ENCODE peak calls at places on chromosomes 11 and 22, in nine cellular contexts. J is SK-N-SH, X is IMR-90, Z is Peyer's patch, G is heart right ventricle, N is PC-9, K is lung, T is testis, F is mucosa of descending colon. B is an unnamed sample.

GRCh38 chr11:91243065-91243464 is 981.6 kb upstream of the FAT3 start:
- DNase-seq in Z (no peak), N (no peak), G (no peak), F (no peak), K (no peak), T (no peak), J (no peak), X (peak; percentile 27), B (no peak)

GRCh38 chr11:30364139-30364875 is 41.4 kb downstream of the ARL14EP start:
- DNase-seq in G (no peak), Z (no peak), F (no peak), K (no peak), X (no peak), J (no peak), N (no peak), T (no peak), B (no peak)

GRCh38 chr11:111606986-111607385 is 4.7 kb downstream of the SIK2 start:
- DNase-seq in J (no peak), G (no peak), T (no peak), K (no peak), N (peak; percentile 40), F (no peak), Z (no peak), X (peak; percentile 37), B (no peak)

GRCh38 chr22:19121631-19122142 is 525 bp downstream of the DGCR2 start:
- DNase-seq in K (peak; percentile 69), G (peak; percentile 59), T (peak; percentile 64), J (peak; percentile 77), F (peak; percentile 77), N (no peak), Z (peak; percentile 67), X (peak; percentile 7), B (no peak)

GRCh38 chr11:64123102-64123434 is 42.8 kb downstream of the MACROD1 start:
- DNase-seq in G (peak; percentile 59), T (peak; percentile 61), J (peak; percentile 71), F (no peak), K (peak; percentile 78), Z (no peak), X (no peak), N (no peak), B (no peak)

GRCh38 chr11:6413791-6414231 is 5.1 kb downstream of the APBB1 start:
- DNase-seq in G (no peak), K (no peak), N (no peak), T (no peak), Z (no peak), J (no peak), F (no peak), X (no peak), B (peak; percentile 29)

GRCh38 chr22:22787805-22788459 is 99.7 kb upstream of the IGLL5 start:
- DNase-seq in J (peak; percentile 66), N (no peak), K (peak; percentile 48), G (no peak), F (peak; percentile 73), T (peak; percentile 77), X (peak; percentile 28), Z (peak; percentile 88), B (peak; percentile 63)

GRCh38 chr11:109695696-109696095 is 273.7 kb downstream of the C11orf87 start:
- DNase-seq in N (no peak), X (peak; percentile 10), T (no peak), F (no peak), G (no peak), Z (no peak), K (no peak), J (no peak), B (peak; percentile 38)

GRCh38 chr11:59614277-59615131 is 1.1 kb downstream of the OSBP start:
- DNase-seq in G (no peak), K (no peak), T (peak; percentile 19), J (no peak), F (no peak), N (no peak), X (no peak), Z (no peak), B (peak; percentile 17)

GRCh38 chr22:29799217-29799680 is 32.1 kb downstream of the UQCR10 start:
- DNase-seq in G (peak; percentile 90), X (peak; percentile 94), K (peak; percentile 95), T (peak; percentile 78), J (peak; percentile 71), Z (peak; percentile 82), N (peak; percentile 98), F (peak; percentile 86), B (peak; percentile 91)

GRCh38 chr22:18031670-18032454 is 7.5 kb upstream of the MICAL3 start:
- DNase-seq in F (no peak), Z (no peak), X (peak; percentile 97), J (no peak), T (no peak), G (no peak), N (peak; percentile 90), K (no peak), B (peak; percentile 91)

GRCh38 chr11:73392108-73393010 is 16.2 kb downstream of the RELT start:
- DNase-seq in Z (no peak), K (no peak), G (no peak), T (no peak), N (no peak), F (peak; percentile 28), J (no peak), X (no peak), B (no peak)

GRCh38 chr11:83195176-83195531 is 1.6 kb downstream of the ANKRD42 start:
- DNase-seq in K (no peak), J (peak; percentile 26), F (no peak), G (no peak), T (no peak), Z (no peak), X (peak; percentile 1), N (no peak), B (no peak)
- TF ChIP-seq CTCF in K (no peak), J (no peak), F (no peak), G (no peak), T (peak; percentile 12), Z (no peak), X (no peak), N (no peak), B (no peak)

GRCh38 chr11:118873804-118874203 is 9.9 kb upstream of the CXCR5 start:
- DNase-seq in F (no peak), N (peak; percentile 32), X (no peak), K (no peak), T (no peak), J (peak; percentile 6), Z (no peak), G (no peak), B (no peak)

GRCh38 chr11:118876261-118876660 is 7.4 kb upstream of the CXCR5 start:
- DNase-seq in X (no peak), N (peak; percentile 12), J (no peak), G (no peak), T (no peak), F (no peak), Z (peak; percentile 52), K (no peak), B (no peak)

GRCh38 chr11:118872403-118872821 is 11.3 kb upstream of the CXCR5 start:
- DNase-seq in F (peak; percentile 69), X (no peak), Z (peak; percentile 82), G (no peak), T (peak; percentile 28), N (peak; percentile 26), K (no peak), J (no peak), B (no peak)

GRCh38 chr11:118868659-118869058 is 15.0 kb upstream of the CXCR5 start:
- DNase-seq in J (no peak), X (no peak), Z (peak; percentile 66), G (no peak), F (no peak), T (no peak), K (no peak), N (peak; percentile 17), B (no peak)

GRCh38 chr11:118870396-118871343 is 13.0 kb upstream of the CXCR5 start:
- DNase-seq in G (peak; percentile 33), X (peak; percentile 13), J (peak; percentile 14), Z (peak; percentile 79), K (peak; percentile 37), F (no peak), N (peak; percentile 64), T (no peak), B (no peak)
- H3K4me3 ChIP-seq in G (peak overlapping the region; percentile 12), X (no peak overlapping the region), J (no peak overlapping the region), Z (peak overlapping the region; percentile 17), K (no peak overlapping the region), F (no peak overlapping the region), N (peak overlapping the region; percentile 42), T (no peak overlapping the region), B (no peak overlapping the region)

GRCh38 chr11:84922836-84923235 is 704.3 kb downstream of the DLG2 start:
- DNase-seq in X (no peak), N (no peak), F (no peak), J (no peak), K (no peak), Z (no peak), G (no peak), T (no peak), B (no peak)
- TF ChIP-seq CTCF in X (no peak), N (no peak), F (no peak), J (no peak), K (no peak), Z (no peak), G (no peak), T (no peak), B (no peak)

GRCh38 chr22:46025225-46025972 is 48.4 kb upstream of the WNT7B start:
- DNase-seq in K (no peak), G (no peak), X (no peak), N (no peak), J (no peak), F (no peak), Z (peak; percentile 33), T (no peak), B (no peak)

GRCh38 chr22:46027219-46028068 is 50.5 kb upstream of the WNT7B start:
- DNase-seq in J (no peak), Z (peak; percentile 86), F (peak; percentile 81), K (no peak), X (no peak), T (peak; percentile 86), G (no peak), N (no peak), B (peak; percentile 62)

GRCh38 chr22:46026907-46027218 is 49.9 kb upstream of the WNT7B start:
- DNase-seq in F (no peak), Z (no peak), T (no peak), J (no peak), G (no peak), X (no peak), K (no peak), N (no peak), B (no peak)

GRCh38 chr22:46024136-46024840 is 47.3 kb upstream of the WNT7B start:
- DNase-seq in N (no peak), T (no peak), F (no peak), K (no peak), X (no peak), J (no peak), G (no peak), Z (peak; percentile 23), B (no peak)

DNA sequence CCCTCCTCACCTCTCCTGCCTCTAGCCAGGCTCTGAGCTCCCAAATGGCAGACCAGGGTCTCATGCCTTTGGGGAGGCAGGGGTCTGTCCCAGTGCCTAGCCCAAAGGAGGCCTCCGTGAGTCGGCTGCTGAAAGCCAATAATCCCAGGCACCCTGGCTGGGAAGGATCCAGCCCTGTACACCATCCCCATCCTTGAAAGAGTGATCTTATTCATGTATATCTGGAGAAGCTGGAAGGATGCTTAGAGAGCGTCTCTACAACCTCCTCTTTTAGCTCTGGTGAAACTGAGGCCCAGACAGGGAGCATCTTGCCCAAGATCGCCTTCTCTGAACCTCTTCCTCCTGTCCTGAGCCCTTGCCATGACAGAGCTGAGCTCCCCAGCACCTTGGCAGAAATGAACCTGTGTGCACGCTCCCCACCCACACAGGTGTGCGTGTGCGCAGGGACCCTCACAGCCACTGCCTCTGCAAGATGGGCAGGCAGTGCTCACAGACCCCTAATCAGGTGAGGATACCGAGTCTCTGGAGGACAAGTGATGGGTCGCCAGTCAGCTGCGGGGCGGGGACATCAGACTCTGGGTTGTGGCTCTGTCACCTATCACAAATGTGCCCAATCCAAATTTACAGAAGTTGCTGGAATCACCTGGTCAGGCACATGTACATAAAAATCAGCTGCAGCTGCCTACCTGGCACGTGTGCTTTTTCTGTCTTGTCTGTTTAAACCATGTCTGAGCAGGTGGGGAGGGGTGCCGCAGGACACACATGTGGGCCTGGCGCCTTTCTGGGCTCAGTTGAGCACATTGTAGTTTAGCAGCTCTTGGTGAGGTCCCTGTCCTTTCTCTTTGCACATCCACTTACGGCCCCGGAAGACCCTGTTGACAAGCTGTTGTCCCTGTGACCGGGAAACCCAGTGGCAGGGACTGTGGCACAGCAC is 49.3 kb upstream of the WNT7B start:
- DNase-seq in J (peak; percentile 29), F (no peak), X (no peak), N (no peak), G (no peak), Z (peak; percentile 35), T (no peak), K (no peak), B (no peak)
- H3K4me3 ChIP-seq in J (no peak overlapping the region), F (no peak overlapping the region), X (no peak overlapping the region), N (peak overlapping the region; percentile 52), G (no peak overlapping the region), Z (no peak overlapping the region), T (no peak overlapping the region), K (no peak overlapping the region), B (no peak overlapping the region)

B was measured in foreskin fibroblast.